ENCODE peak calls at places on chromosomes 2 and 18, in five cellular contexts. V is left colon; S is activated CD4-positive, alpha-beta T cell treated with anti-CD3 and anti-CD28 coated beads for 24 hours; A is choroid plexus epithelial cell; E is A549. I is an unnamed sample.

GRCh38 chr18:13540783-13541182 is 185.6 kb downstream of the FAM210A start:
- DNase-seq in S (no peak), A (no peak), V (no peak), E (no peak), I (peak)

GRCh38 chr2:162824319-162824718 is 14.2 kb downstream of the KCNH7 start:
- DNase-seq in S (no peak), V (no peak), E (no peak), A (no peak), I (no peak)

GRCh38 chr18:3450358-3451107 is 561 bp downstream of the TGIF1 start:
- DNase-seq in V (peak), E (peak), S (peak), A (peak), I (peak)

GRCh38 chr2:42984081-42984480 is 191.7 kb upstream of the HAAO start:
- DNase-seq in S (no peak), A (no peak), E (no peak), V (peak), I (no peak)

GRCh38 chr18:35409921-35410320 is 32.8 kb upstream of the ZNF396 start:
- DNase-seq in A (no peak), E (peak), V (peak), S (no peak), I (no peak)

GRCh38 chr2:6073260-6074141 is 381.3 kb downstream of the SOX11 start:
- DNase-seq in E (no peak), V (no peak), A (peak), S (no peak), I (no peak)

GRCh38 chr2:142286618-142287017 is 155.8 kb upstream of the LRP1B start:
- DNase-seq in V (no peak), E (peak), A (no peak), S (no peak), I (no peak)

GRCh38 chr2:132623096-132623839 is 46.7 kb downstream of the LYPD1 start:
- DNase-seq in V (no peak), A (peak), E (no peak), S (no peak), I (no peak)

GRCh38 chr18:44149706-44150105 is 531.0 kb upstream of the SETBP1 start:
- DNase-seq in V (no peak), A (peak), E (peak), S (no peak), I (no peak)

GRCh38 chr18:22330508-22330907 is 87.2 kb downstream of the CTAGE1 start:
- DNase-seq in E (no peak), S (no peak), A (no peak), V (no peak), I (no peak)

GRCh38 chr2:84781942-84782716 is 98.8 kb downstream of the TRABD2A start:
- DNase-seq in E (no peak), V (peak), A (peak), S (peak), I (peak)

GRCh38 chr2:65686928-65687521 is 254.6 kb upstream of the SPRED2 start:
- DNase-seq in V (no peak), A (no peak), E (no peak), S (no peak), I (no peak)

GRCh38 chr2:105812180-105813044 is 67.7 kb downstream of the NCK2 start:
- DNase-seq in V (no peak), A (peak), E (no peak), S (no peak), I (peak)

GRCh38 chr2:86274918-86275275 is 62.5 kb downstream of the REEP1 start:
- DNase-seq in E (no peak), V (peak), S (no peak), A (peak), I (peak)

GRCh38 chr18:44473394-44474066 is 207.2 kb upstream of the SETBP1 start:
- DNase-seq in E (no peak), A (no peak), S (no peak), V (no peak), I (no peak)

GRCh38 chr18:72089432-72089831 is 454.7 kb downstream of the CBLN2 start:
- DNase-seq in E (no peak), A (no peak), S (no peak), V (no peak), I (no peak)